ENCODE peak calls at places on chromosomes 11 and 22, in eight cellular contexts. R, Y, L, H, D, Q, T and O are unnamed samples.

GRCh38 chr11:9565822-9566560 is 7.5 kb upstream of the WEE1 start:
- DNase-seq in R (peak), Y (peak), L (peak), H (no peak), D (peak), Q (no peak), T (peak), O (peak)

GRCh38 chr11:7936615-7937014 is 4.9 kb downstream of the OR10A3 start:
- DNase-seq in R (no peak), Y (no peak), L (no peak), H (no peak), D (peak), Q (no peak), T (no peak), O (no peak)

GRCh38 chr11:32173435-32173834 is 82.6 kb downstream of the RCN1 start:
- DNase-seq in R (peak), Y (no peak), L (peak), H (no peak), D (peak), Q (no peak), T (peak), O (peak)

GRCh38 chr11:117037279-117037951 is 60.8 kb downstream of the SIK3 start:
- DNase-seq in R (no peak), Y (no peak), L (no peak), H (no peak), D (no peak), Q (no peak), T (no peak), O (no peak)

GRCh38 chr11:111917788-111918187 is 925 bp upstream of the C11orf52 start:
- DNase-seq in R (no peak), Y (no peak), L (no peak), H (no peak), D (no peak), Q (no peak), T (no peak), O (no peak)

GRCh38 chr11:122367809-122368231 is 251.8 kb upstream of the BLID start:
- DNase-seq in R (no peak), Y (no peak), L (no peak), H (no peak), D (no peak), Q (no peak), T (no peak), O (no peak)

GRCh38 chr22:19718255-19719054 is 4.2 kb downstream of the SEPTIN5 start:
- DNase-seq in R (no peak), Y (no peak), L (no peak), H (no peak), D (no peak), Q (no peak), T (no peak), O (no peak)

GRCh38 chr11:114291847-114292680 is 4.1 kb upstream of the NNMT start:
- DNase-seq in R (no peak), Y (no peak), L (no peak), H (no peak), D (no peak), Q (no peak), T (no peak), O (no peak)

GRCh38 chr11:126337472-126338241 is 17.8 kb upstream of the ST3GAL4 start:
- DNase-seq in R (no peak), Y (no peak), L (no peak), H (no peak), D (no peak), Q (peak), T (no peak), O (no peak)

GRCh38 chr11:130907229-130907628 is 9.1 kb downstream of the SNX19 start:
- DNase-seq in R (no peak), Y (no peak), L (no peak), H (no peak), D (no peak), Q (no peak), T (no peak), O (no peak)

GRCh38 chr11:94593030-94593429 is 25.9 kb downstream of the PIWIL4 start:
- DNase-seq in R (no peak), Y (no peak), L (no peak), H (no peak), D (no peak), Q (no peak), T (no peak), O (no peak)

GRCh38 chr11:94934362-94934761 is 39.0 kb downstream of the CWC15 start:
- DNase-seq in R (no peak), Y (no peak), L (no peak), H (no peak), D (no peak), Q (peak), T (peak), O (no peak)

GRCh38 chr11:101321222-101321621 is 191.6 kb upstream of the PGR start:
- DNase-seq in R (no peak), Y (no peak), L (no peak), H (no peak), D (no peak), Q (no peak), T (peak), O (no peak)

GRCh38 chr11:125593113-125593761 is 585 bp downstream of the STT3A start:
- DNase-seq in R (peak), Y (peak), L (no peak), H (no peak), D (no peak), Q (no peak), T (peak), O (peak)

GRCh38 chr22:37018815-37019308 is 385 bp downstream of the TST start:
- DNase-seq in R (no peak), Y (no peak), L (no peak), H (no peak), D (peak), Q (peak), T (peak), O (peak)

GRCh38 chr22:24153353-24153752 is 27.9 kb upstream of the SUSD2 start:
- DNase-seq in R (no peak), Y (no peak), L (no peak), H (no peak), D (no peak), Q (no peak), T (no peak), O (peak)

GRCh38 chr11:19344661-19345518 is 104.1 kb upstream of the E2F8 start:
- DNase-seq in R (no peak), Y (no peak), L (no peak), H (no peak), D (peak), Q (no peak), T (peak), O (peak)

GRCh38 chr11:116808262-116809175 is 14.6 kb downstream of the APOA4 start:
- DNase-seq in R (no peak), Y (no peak), L (no peak), H (no peak), D (peak), Q (no peak), T (no peak), O (no peak)

GRCh38 chr11:19355601-19356000 is 114.9 kb upstream of the E2F8 start:
- DNase-seq in R (no peak), Y (no peak), L (no peak), H (no peak), D (no peak), Q (no peak), T (no peak), O (no peak)

GRCh38 chr11:123523539-123523938 is 93.5 kb downstream of the GRAMD1B start:
- DNase-seq in R (no peak), Y (no peak), L (no peak), H (no peak), D (no peak), Q (no peak), T (no peak), O (no peak)

DNA sequence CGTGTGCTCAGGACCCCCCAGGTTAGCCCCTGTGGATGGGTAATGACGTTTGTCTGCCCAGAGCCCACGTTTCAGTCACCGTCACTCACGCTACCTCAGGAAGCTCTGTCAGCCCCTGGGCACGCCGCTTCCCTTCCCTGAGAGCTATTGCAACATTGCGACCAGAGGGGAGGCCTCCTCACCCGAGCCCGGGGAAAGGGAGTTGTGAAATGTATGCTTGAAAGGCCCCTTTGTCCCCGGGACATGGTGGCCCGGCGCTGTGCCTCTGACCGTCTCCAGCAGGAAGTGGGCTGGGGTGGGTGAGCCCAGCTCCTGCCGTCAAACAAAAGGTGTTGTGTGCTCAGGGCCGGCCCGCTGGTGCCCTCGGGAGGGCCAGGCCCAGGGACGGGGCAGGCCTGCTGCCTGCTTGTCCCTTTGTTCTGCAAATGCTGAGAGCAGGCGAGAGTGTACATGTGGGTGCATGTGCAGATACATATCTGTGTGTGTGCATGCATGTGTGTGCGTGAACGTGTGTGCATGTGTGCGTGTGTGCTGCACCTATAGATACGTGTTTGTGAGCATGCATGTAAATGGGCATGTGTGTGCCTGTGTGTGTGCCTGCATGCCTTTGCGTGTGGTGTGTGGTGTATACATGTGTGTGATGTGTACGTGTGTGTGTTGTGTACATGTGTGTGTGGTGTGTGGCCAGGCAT is 1125.0 kb downstream of the BRD1 start:
- DNase-seq in R (no peak), Y (no peak), L (no peak), H (no peak), D (peak), Q (no peak), T (no peak), O (peak)
- TF ChIP-seq POLR2AphosphoS5 in R (no peak), Y (no peak), L (no peak), H (no peak), D (no peak), Q (no peak), T (no peak), O (no peak)

GRCh38 chr11:61024938-61025818 is 53.7 kb downstream of the CD6 start:
- DNase-seq in R (no peak), Y (no peak), L (no peak), H (no peak), D (no peak), Q (no peak), T (no peak), O (no peak)

GRCh38 chr11:61027141-61027840 is 55.8 kb downstream of the CD6 start:
- DNase-seq in R (no peak), Y (no peak), L (no peak), H (no peak), D (no peak), Q (no peak), T (no peak), O (no peak)

GRCh38 chr11:61028135-61028729 is 56.8 kb downstream of the CD6 start:
- DNase-seq in R (no peak), Y (no peak), L (no peak), H (no peak), D (peak), Q (no peak), T (no peak), O (no peak)

GRCh38 chr11:61025819-61026120 is 54.3 kb downstream of the CD6 start:
- DNase-seq in R (no peak), Y (no peak), L (no peak), H (no peak), D (no peak), Q (no peak), T (no peak), O (no peak)

DNA sequence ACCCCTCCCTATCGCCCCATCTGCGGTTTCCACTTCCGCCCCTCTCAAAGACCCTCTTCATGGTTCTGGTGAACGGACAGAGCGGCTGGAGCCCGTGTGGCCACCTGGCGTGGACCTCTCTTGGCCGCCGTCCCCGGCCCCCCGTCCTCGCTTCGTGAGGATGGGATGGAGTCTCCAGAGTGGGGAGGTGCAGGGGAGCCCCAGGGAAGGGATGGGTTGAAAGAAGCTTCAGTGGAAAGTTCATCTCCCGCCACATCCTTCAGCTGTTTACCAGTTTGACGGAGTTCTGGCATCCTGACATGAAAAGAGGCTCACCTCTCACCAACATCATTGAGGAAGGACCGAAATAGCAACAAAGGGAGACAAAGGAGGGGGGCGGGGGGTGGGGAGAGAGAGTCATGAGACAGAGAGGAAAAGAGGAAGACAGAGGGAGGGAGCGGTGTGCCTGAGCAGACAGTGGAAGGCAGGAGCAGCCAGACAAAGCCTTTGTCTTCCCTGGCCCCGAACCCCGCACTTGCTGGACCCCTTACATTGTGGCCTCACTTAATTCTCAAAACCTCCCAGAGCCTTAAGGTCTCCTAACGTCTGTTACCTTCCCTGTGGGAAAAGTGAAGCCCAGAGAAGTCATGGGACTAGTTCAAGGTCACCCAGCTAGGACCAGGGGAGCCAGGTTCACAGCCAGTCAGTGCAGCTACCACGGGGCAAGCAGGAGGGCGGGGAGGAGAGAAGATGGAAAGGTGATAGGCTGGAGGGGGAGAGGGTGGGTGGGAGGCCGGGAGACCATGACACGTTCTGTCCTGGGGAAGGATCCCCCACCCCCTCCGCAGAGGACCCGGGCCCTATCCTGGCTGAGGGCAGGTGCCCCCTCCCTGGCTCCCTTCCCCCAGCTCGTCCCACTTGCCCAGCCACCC is 54.9 kb downstream of the CD6 start:
- DNase-seq in R (no peak), Y (no peak), L (no peak), H (no peak), D (no peak), Q (no peak), T (no peak), O (no peak)
- TF ChIP-seq POLR2AphosphoS5 in R (no peak), Y (no peak), L (no peak), H (no peak), D (no peak), Q (no peak), T (no peak), O (no peak)

DNA sequence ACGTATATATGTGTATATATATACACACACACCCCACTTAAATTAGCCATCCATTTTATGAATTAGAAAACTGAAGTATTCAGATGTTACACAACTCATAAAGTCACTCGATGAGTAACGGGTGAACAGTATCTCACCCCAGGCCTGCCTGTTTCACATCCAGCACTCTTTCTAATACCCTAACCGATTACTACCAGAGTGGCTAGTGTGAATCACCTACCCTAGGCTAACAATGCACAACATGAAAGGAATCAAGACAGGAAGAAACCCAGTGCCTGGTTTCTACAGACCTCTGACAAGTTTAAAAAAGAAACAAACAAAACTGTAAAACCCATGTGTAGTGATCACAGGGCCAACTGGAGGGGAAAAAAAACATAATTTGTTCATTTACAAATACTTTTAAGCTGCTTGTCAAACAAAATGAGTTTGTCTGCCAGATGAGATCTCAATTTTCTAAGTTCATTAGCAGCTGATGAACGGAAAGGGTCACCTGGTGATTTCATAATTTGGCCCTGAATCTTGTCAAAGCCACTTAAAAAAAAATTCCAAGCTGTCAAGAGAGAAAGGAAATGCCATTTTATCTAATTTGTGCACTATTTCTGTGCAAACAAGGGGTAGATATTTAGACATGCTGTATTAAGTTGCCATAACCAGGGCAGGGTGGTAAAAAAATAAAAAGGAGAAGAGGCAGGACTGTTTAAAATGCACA is 134.8 kb downstream of the LARGE1 start:
- DNase-seq in R (no peak), Y (no peak), L (no peak), H (no peak), D (no peak), Q (no peak), T (no peak), O (no peak)
- TF ChIP-seq POLR2AphosphoS5 in R (no peak), Y (no peak), L (no peak), H (no peak), D (no peak), Q (no peak), T (no peak), O (no peak)

DNA sequence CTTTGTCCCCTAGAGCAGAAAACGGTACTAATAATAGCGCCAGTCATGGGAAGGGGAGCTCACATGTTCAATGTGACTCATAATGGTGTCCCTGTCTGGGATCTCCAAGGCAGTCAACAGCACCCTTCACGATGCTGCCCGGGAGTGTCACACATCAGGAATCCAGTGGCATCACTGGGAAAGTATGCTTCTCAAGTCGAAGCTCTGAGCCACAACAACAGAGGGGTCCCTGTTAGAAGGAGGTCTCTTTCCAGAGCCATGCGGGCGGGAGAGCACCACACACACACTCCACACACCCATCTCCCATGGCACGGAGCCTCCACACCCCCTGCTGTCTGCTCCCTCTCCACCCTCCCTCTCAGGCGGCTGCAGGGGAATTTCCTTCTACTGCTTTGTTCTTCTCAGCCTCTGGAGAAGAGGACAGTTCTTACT is 119.7 kb downstream of the ETS1 start:
- DNase-seq in R (peak), Y (peak), L (peak), H (no peak), D (no peak), Q (peak), T (no peak), O (no peak)
- TF ChIP-seq POLR2AphosphoS5 in R (peak), Y (no peak), L (no peak), H (no peak), D (no peak), Q (no peak), T (no peak), O (peak)